ENCODE peak calls at places on chromosomes 1 and 21, in ten cellular contexts. M is head of caudate nucleus; U is NCI-H2081; P is cardiac fibroblast; Y is HT-29; J is stimulated activated CD4-positive, alpha-beta T cell treated with anti-CD3 and anti-CD28 coated beads, Interleukin-1b, Interleukin-23, amount 100 ng/mL, for 48 hours; B is effector CD4-positive, alpha-beta T cell; C is non-pigmented ciliary epithelial cell; I is activated CD4-positive, alpha-beta T cell treated with anti-CD3 and anti-CD28 coated beads, Interleukin-2, amount 50 U/mL, for 1 hour; W is mammary epithelial cell. D is an unnamed sample.

GRCh38 chr21:23162213-23162946 is 2164.2 kb downstream of the NCAM2 start:
- DNase-seq in U (no peak), I (no peak), C (peak; percentile 22), P (no peak), B (no peak), M (no peak), W (no peak), J (no peak), Y (no peak), D (no peak)

GRCh38 chr1:16245476-16246196 is 8.7 kb upstream of the CPLANE2 start:
- DNase-seq in M (no peak), B (no peak), I (no peak), U (no peak), J (no peak), Y (no peak), P (no peak), C (no peak), W (no peak), D (no peak)

GRCh38 chr1:179709841-179710329 is 33.2 kb upstream of the FAM163A start:
- DNase-seq in J (no peak), P (peak; percentile 92), M (peak; percentile 22), I (peak; percentile 23), C (peak; percentile 82), B (peak; percentile 21), U (no peak), W (peak; percentile 24), Y (no peak), D (no peak)

GRCh38 chr21:41377715-41378114 is 15.9 kb downstream of the MX2 start:
- DNase-seq in B (no peak), J (no peak), M (peak; percentile 7), I (no peak), P (no peak), W (no peak), C (no peak), Y (no peak), U (no peak), D (no peak)

GRCh38 chr1:92695104-92695503 is 89.8 kb downstream of the EVI5 start:
- DNase-seq in M (no peak), B (no peak), I (no peak), U (no peak), J (no peak), C (no peak), P (no peak), Y (no peak), W (no peak), D (no peak)

GRCh38 chr1:61013189-61013952 is 69.0 kb upstream of the NFIA start:
- DNase-seq in Y (no peak), J (no peak), U (no peak), M (no peak), W (no peak), C (no peak), I (no peak), B (no peak), P (no peak), D (no peak)

GRCh38 chr1:212752934-212753497 is 38.6 kb downstream of the NSL1 start:
- DNase-seq in Y (no peak), C (no peak), W (no peak), I (no peak), M (no peak), B (no peak), J (no peak), U (no peak), P (peak; percentile 29), D (no peak)

GRCh38 chr1:109619405-109619654 is at the start of gene GNAT2:
- DNase-seq in Y (no peak), M (no peak), B (no peak), W (no peak), I (no peak), C (no peak), P (no peak), J (no peak), U (no peak), D (no peak)

GRCh38 chr1:84632975-84633427 is 57.3 kb downstream of the SSX2IP start:
- DNase-seq in U (no peak), C (no peak), Y (peak; percentile 33), B (no peak), M (no peak), J (no peak), P (peak; percentile 65), I (no peak), W (peak; percentile 61), D (no peak)

GRCh38 chr1:49435291-49435690 is 588.5 kb downstream of the AGBL4 start:
- DNase-seq in I (no peak), C (no peak), J (no peak), W (no peak), B (no peak), U (no peak), M (no peak), Y (no peak), P (no peak), D (no peak)

GRCh38 chr1:17865912-17866311 is 110.8 kb downstream of the ACTL8 start:
- DNase-seq in W (no peak), J (no peak), Y (no peak), U (no peak), B (no peak), M (no peak), I (no peak), P (no peak), C (no peak), D (no peak)

GRCh38 chr1:10353282-10353681 is 45.6 kb upstream of the PGD start:
- DNase-seq in U (no peak), P (peak; percentile 6), M (no peak), I (no peak), C (no peak), W (no peak), Y (no peak), B (no peak), J (no peak), D (no peak)

GRCh38 chr1:25198731-25199231 is 33.5 kb downstream of the SYF2 start:
- DNase-seq in I (no peak), J (no peak), W (peak; percentile 21), C (no peak), Y (peak; percentile 46), U (no peak), B (no peak), P (peak; percentile 54), M (peak; percentile 69), D (peak; percentile 69)

GRCh38 chr1:205858141-205858961 is 8.4 kb upstream of the PM20D1 start:
- DNase-seq in U (no peak), P (no peak), I (no peak), C (no peak), M (no peak), W (no peak), B (no peak), Y (peak; percentile 6), J (no peak), D (no peak)

GRCh38 chr1:11536573-11537379 is 57.8 kb downstream of the DISP3 start:
- DNase-seq in C (no peak), P (no peak), M (no peak), I (no peak), J (no peak), U (no peak), W (no peak), Y (no peak), B (no peak), D (no peak)

GRCh38 chr1:87508247-87508646 is 179.6 kb downstream of the LMO4 start:
- DNase-seq in C (no peak), M (no peak), U (no peak), J (no peak), P (no peak), Y (no peak), W (no peak), I (no peak), B (no peak), D (no peak)

GRCh38 chr1:221510793-221511503 is 230.9 kb downstream of the DUSP10 start:
- DNase-seq in W (no peak), B (no peak), P (no peak), J (no peak), U (no peak), M (no peak), Y (no peak), C (no peak), I (no peak), D (no peak)

GRCh38 chr1:234186037-234186688 is 187.1 kb upstream of the COA6 start:
- DNase-seq in W (peak; percentile 97), Y (no peak), U (no peak), I (no peak), P (peak; percentile 4), M (peak; percentile 56), J (peak; percentile 60), B (no peak), C (peak; percentile 74), D (no peak)

GRCh38 chr1:96387785-96388184 is 333.8 kb upstream of the PTBP2 start:
- DNase-seq in U (no peak), B (no peak), J (no peak), W (peak; percentile 83), M (no peak), Y (no peak), I (no peak), P (no peak), C (no peak), D (no peak)

GRCh38 chr1:47215713-47216112 is 16.3 kb downstream of the TAL1 start:
- DNase-seq in B (no peak), U (no peak), Y (no peak), M (no peak), C (no peak), W (no peak), P (no peak), I (no peak), J (no peak), D (no peak)

GRCh38 chr1:188665477-188665876 is 1812.2 kb downstream of the BRINP3 start:
- DNase-seq in I (no peak), U (no peak), W (no peak), B (no peak), Y (no peak), P (no peak), C (no peak), M (no peak), J (no peak), D (no peak)

GRCh38 chr1:13725714-13726175 is 25.8 kb downstream of the PRDM2 start:
- DNase-seq in M (no peak), W (peak; percentile 34), C (no peak), Y (peak; percentile 61), U (no peak), J (peak; percentile 31), B (peak; percentile 52), P (peak; percentile 39), I (peak; percentile 67), D (peak; percentile 40)

GRCh38 chr1:233912909-233913308 is 8.4 kb downstream of the SLC35F3 start:
- DNase-seq in U (no peak), Y (no peak), W (no peak), J (no peak), B (no peak), I (no peak), P (no peak), C (no peak), M (no peak), D (no peak)

GRCh38 chr1:173476197-173476663 is 905 bp upstream of the PRDX6 start:
- DNase-seq in C (no peak), P (no peak), I (no peak), B (no peak), J (no peak), U (no peak), M (no peak), W (no peak), Y (no peak), D (no peak)

GRCh38 chr1:218496561-218496960 is 151.4 kb downstream of the TGFB2 start:
- DNase-seq in P (peak; percentile 100), J (no peak), Y (no peak), I (no peak), C (peak; percentile 100), M (no peak), U (no peak), B (no peak), W (peak; percentile 100), D (no peak)

GRCh38 chr1:246795094-246795671 is 71.0 kb downstream of the SCCPDH start:
- DNase-seq in U (no peak), Y (no peak), J (no peak), I (no peak), M (no peak), W (no peak), C (no peak), P (no peak), B (no peak), D (no peak)